ENCODE peak calls at places on chromosome 5, in four cellular contexts. S is NCI-H1092; L is activated naive CD8-positive, alpha-beta T cell treated with anti-CD3 and anti-CD28 coated beads for 36 hours; A is left ventricle myocardium inferior. T is an unnamed sample.

GRCh38 chr5:115246361-115246991 is 16.2 kb downstream of the PGGT1B start:
- DNase-seq in A (no peak), S (peak; percentile 0), L (no peak), T (peak; percentile 75)

GRCh38 chr5:160036243-160036642 is 27.3 kb downstream of the TTC1 start:
- DNase-seq in L (no peak), A (no peak), S (no peak), T (no peak)

GRCh38 chr5:43833966-43834365 is 231.0 kb downstream of the NNT start:
- DNase-seq in S (no peak), A (no peak), L (no peak), T (no peak)

GRCh38 chr5:152514827-152515397 is 109.8 kb upstream of the NMUR2 start:
- DNase-seq in L (no peak), A (no peak), S (peak; percentile 1), T (peak; percentile 82)

GRCh38 chr5:72013741-72014703 is 93.3 kb upstream of the MAP1B start:
- DNase-seq in A (no peak), L (no peak), S (peak; percentile 78), T (peak; percentile 65)

GRCh38 chr5:98813755-98814154 is 40.3 kb downstream of the RGMB start:
- DNase-seq in A (no peak), L (no peak), S (no peak), T (no peak)

GRCh38 chr5:80799573-80799972 is 144.8 kb upstream of the DHFR start:
- DNase-seq in L (no peak), S (no peak), A (no peak), T (no peak)

GRCh38 chr5:178113141-178113787 is at the start of gene N4BP3:
- DNase-seq in S (no peak), A (no peak), L (peak; percentile 92), T (peak; percentile 90)

T was measured in DMS53.